ENCODE peak calls at places on chromosomes 16 and 17, in eight cellular contexts. S, T, C, K, D, A, J and I are unnamed samples.

GRCh38 chr16:87823146-87823929 is 46.0 kb downstream of the SLC7A5 start:
- DNase-seq in S (no peak), T (no peak), C (no peak), K (no peak), D (no peak), A (no peak), J (no peak), I (peak)

GRCh38 chr17:83099570-83100181 is 20.3 kb downstream of the METRNL start:
- DNase-seq in S (no peak), T (peak), C (no peak), K (no peak), D (no peak), A (no peak), J (no peak), I (no peak)

GRCh38 chr17:76385892-76386786 is 1.7 kb downstream of the SPHK1 start:
- DNase-seq in S (peak), T (peak), C (peak), K (no peak), D (peak), A (no peak), J (peak), I (peak)

GRCh38 chr17:35256629-35257028 is 13.8 kb downstream of the SLFN5 start:
- DNase-seq in S (no peak), T (no peak), C (no peak), K (no peak), D (no peak), A (no peak), J (no peak), I (no peak)

GRCh38 chr16:3879887-3880564 is 487 bp downstream of the CREBBP start:
- DNase-seq in S (peak), T (peak), C (no peak), K (no peak), D (peak), A (no peak), J (peak), I (peak)

GRCh38 chr16:52561910-52562741 is 15.2 kb upstream of the TOX3 start:
- DNase-seq in S (no peak), T (no peak), C (no peak), K (no peak), D (no peak), A (no peak), J (no peak), I (no peak)

GRCh38 chr16:2843526-2843925 is 13.4 kb downstream of the ZG16B start:
- DNase-seq in S (no peak), T (no peak), C (no peak), K (no peak), D (no peak), A (no peak), J (no peak), I (no peak)

GRCh38 chr16:82603784-82604411 is 22.9 kb upstream of the CDH13 start:
- DNase-seq in S (peak), T (peak), C (no peak), K (peak), D (peak), A (no peak), J (no peak), I (peak)

GRCh38 chr16:54957403-54957802 is 26.7 kb downstream of the IRX5 start:
- DNase-seq in S (peak), T (peak), C (no peak), K (no peak), D (peak), A (no peak), J (no peak), I (peak)

GRCh38 chr17:80891096-80892018 is 100.3 kb upstream of the CHMP6 start:
- DNase-seq in S (peak), T (peak), C (peak), K (peak), D (peak), A (peak), J (no peak), I (peak)

GRCh38 chr17:53627511-53627910 is 195.2 kb upstream of the KIF2B start:
- DNase-seq in S (peak), T (peak), C (no peak), K (peak), D (peak), A (peak), J (no peak), I (peak)

GRCh38 chr16:30652718-30653117 is 2.0 kb downstream of the PRR14 start:
- DNase-seq in S (no peak), T (no peak), C (no peak), K (no peak), D (no peak), A (no peak), J (no peak), I (no peak)

GRCh38 chr16:30651124-30652004 is 604 bp downstream of the PRR14 start:
- DNase-seq in S (peak), T (peak), C (no peak), K (no peak), D (peak), A (no peak), J (peak), I (peak)

GRCh38 chr16:30649725-30650368 is 913 bp upstream of the PRR14 start:
- DNase-seq in S (no peak), T (no peak), C (no peak), K (no peak), D (no peak), A (no peak), J (peak), I (no peak)

GRCh38 chr16:30650369-30651123 is at the start of gene PRR14:
- DNase-seq in S (peak), T (peak), C (peak), K (peak), D (peak), A (peak), J (peak), I (peak)

DNA sequence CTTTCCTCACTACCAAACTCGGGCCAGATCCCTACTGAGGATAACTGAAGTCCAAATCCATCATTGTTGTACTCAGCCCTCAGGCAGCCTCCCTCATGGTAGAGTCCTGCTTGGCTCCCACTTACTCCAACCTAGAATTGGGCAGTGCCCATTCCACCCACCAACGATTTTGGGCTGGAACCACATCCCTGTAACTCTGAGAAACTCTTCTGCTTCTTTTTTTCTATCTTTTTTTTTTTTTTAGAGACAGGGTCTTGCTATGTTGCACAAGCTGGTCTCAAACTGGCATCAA is 1.2 kb downstream of the PRR14 start:
- DNase-seq in S (no peak), T (no peak), C (no peak), K (no peak), D (no peak), A (no peak), J (no peak), I (no peak)
- H3K4me3 ChIP-seq in S (peak), T (peak), C (peak), K (peak), D (peak), A (peak), J (peak), I (peak)

GRCh38 chr16:13835357-13835756 is 84.6 kb upstream of the ERCC4 start:
- DNase-seq in S (peak), T (no peak), C (no peak), K (no peak), D (no peak), A (no peak), J (no peak), I (no peak)

GRCh38 chr16:13835935-13836334 is 84.0 kb upstream of the ERCC4 start:
- DNase-seq in S (no peak), T (no peak), C (no peak), K (no peak), D (no peak), A (no peak), J (no peak), I (no peak)

GRCh38 chr16:13845232-13845631 is 74.7 kb upstream of the ERCC4 start:
- DNase-seq in S (no peak), T (no peak), C (no peak), K (no peak), D (no peak), A (no peak), J (no peak), I (no peak)

GRCh38 chr16:13839577-13839976 is 80.4 kb upstream of the ERCC4 start:
- DNase-seq in S (no peak), T (no peak), C (no peak), K (no peak), D (no peak), A (no peak), J (no peak), I (no peak)
- TF ChIP-seq CTCF in S (no peak), T (no peak), C (no peak), K (no peak), D (no peak), A (no peak), J (no peak), I (no peak)

DNA sequence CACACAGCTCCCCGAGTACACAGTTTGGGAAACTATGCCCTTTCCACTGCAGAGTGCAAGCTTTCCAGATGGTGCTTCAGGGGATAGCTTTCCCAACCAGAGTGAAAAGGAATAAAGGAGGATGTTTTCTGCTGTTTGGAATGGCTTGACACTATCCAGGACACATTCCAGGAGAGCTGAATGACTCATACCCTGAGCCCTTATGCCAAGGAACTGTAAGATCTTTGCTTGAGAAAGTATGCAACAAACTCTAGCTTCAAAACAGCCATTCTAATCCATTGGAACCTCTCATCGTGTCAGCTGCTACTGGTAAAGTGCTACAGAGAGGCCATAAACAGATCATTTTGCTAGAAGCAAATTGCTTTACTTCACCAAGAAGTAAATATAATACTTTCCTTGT is 33.6 kb downstream of the ANKFY1 start:
- DNase-seq in S (peak), T (peak), C (peak), K (peak), D (peak), A (peak), J (peak), I (peak)
- H3K4me3 ChIP-seq in S (peak), T (no peak), C (peak), K (no peak), D (no peak), A (no peak), J (no peak), I (no peak)

GRCh38 chr17:79741751-79742588 is 11.2 kb downstream of the ENPP7 start:
- DNase-seq in S (peak), T (peak), C (no peak), K (no peak), D (peak), A (no peak), J (peak), I (peak)

GRCh38 chr17:79745641-79746105 is 14.9 kb downstream of the ENPP7 start:
- DNase-seq in S (no peak), T (no peak), C (no peak), K (no peak), D (no peak), A (no peak), J (no peak), I (peak)

GRCh38 chr17:79742951-79743476 is 12.3 kb downstream of the ENPP7 start:
- DNase-seq in S (no peak), T (no peak), C (no peak), K (no peak), D (no peak), A (no peak), J (no peak), I (no peak)

GRCh38 chr17:79742589-79742918 is 11.8 kb downstream of the ENPP7 start:
- DNase-seq in S (no peak), T (no peak), C (no peak), K (no peak), D (no peak), A (no peak), J (no peak), I (no peak)

GRCh38 chr17:79743614-79744013 is 12.9 kb downstream of the ENPP7 start:
- DNase-seq in S (no peak), T (no peak), C (no peak), K (no peak), D (no peak), A (no peak), J (no peak), I (no peak)
- TF ChIP-seq CTCF in S (no peak), T (no peak), C (no peak), K (no peak), D (no peak), A (no peak), J (no peak), I (no peak)

GRCh38 chr16:89917773-89918452 is 749 bp upstream of the MC1R start:
- DNase-seq in S (peak), T (peak), C (no peak), K (no peak), D (peak), A (no peak), J (peak), I (peak)
- H3K4me3 ChIP-seq in S (peak), T (peak), C (peak), K (peak), D (peak), A (peak), J (peak), I (no peak)